ENCODE peak calls at places on chromosomes 1 and 21, in nine cellular contexts. H is fibroblast of lung; Y is HepG2; P is cardiac fibroblast; R is AG10803; C is kidney epithelial cell; G is GM06990; X is CD8-positive, alpha-beta T cell; Q is brain microvascular endothelial cell. I is an unnamed sample.

GRCh38 chr1:234163267-234163919 is 209.9 kb upstream of the COA6 start:
- DNase-seq in H (no peak), Y (no peak), P (no peak), R (no peak), C (no peak), G (no peak), X (no peak), Q (no peak), I (no peak)

GRCh38 chr21:34613679-34614442 is 1.1 kb downstream of the RCAN1 start:
- DNase-seq in H (peak; percentile 25), Y (no peak), P (peak; percentile 15), R (peak; percentile 9), C (no peak), G (no peak), X (no peak), Q (no peak), I (no peak)

GRCh38 chr1:168081373-168082007 is 55.2 kb downstream of the GPR161 start:
- DNase-seq in H (peak; percentile 60), Y (no peak), P (peak; percentile 87), R (peak; percentile 96), C (no peak), G (no peak), X (no peak), Q (peak; percentile 52), I (no peak)

GRCh38 chr1:233015965-233016364 is 65.6 kb downstream of the NTPCR start:
- DNase-seq in H (no peak), Y (no peak), P (no peak), R (no peak), C (no peak), G (no peak), X (no peak), Q (no peak), I (no peak)

GRCh38 chr1:167924553-167925223 is 10.8 kb upstream of the ADCY10 start:
- DNase-seq in H (no peak), Y (no peak), P (no peak), R (no peak), C (no peak), G (no peak), X (no peak), Q (no peak), I (no peak)

GRCh38 chr1:177945943-177946650 is 23.8 kb downstream of the SEC16B start:
- DNase-seq in H (peak; percentile 42), Y (peak; percentile 57), P (peak; percentile 72), R (peak; percentile 62), C (no peak), G (no peak), X (no peak), Q (peak; percentile 60), I (peak; percentile 53)

GRCh38 chr1:105793541-105794146 is 1262.8 kb upstream of the PRMT6 start:
- DNase-seq in H (no peak), Y (peak; percentile 39), P (peak; percentile 29), R (no peak), C (peak; percentile 4), G (no peak), X (no peak), Q (peak; percentile 39), I (peak; percentile 4)

GRCh38 chr1:94115254-94115899 is 5.6 kb downstream of the ABCA4 start:
- DNase-seq in H (no peak), Y (peak; percentile 53), P (no peak), R (peak; percentile 69), C (no peak), G (no peak), X (no peak), Q (no peak), I (no peak)

GRCh38 chr1:230160957-230161771 is 94.1 kb downstream of the GALNT2 start:
- DNase-seq in H (peak; percentile 26), Y (peak; percentile 51), P (peak; percentile 29), R (no peak), C (no peak), G (no peak), X (no peak), Q (no peak), I (no peak)

GRCh38 chr1:68043443-68044090 is 6.9 kb downstream of the DIRAS3 start:
- DNase-seq in H (no peak), Y (no peak), P (no peak), R (no peak), C (no peak), G (no peak), X (no peak), Q (no peak), I (no peak)

GRCh38 chr1:19504796-19505693 is 19.7 kb upstream of the CAPZB start:
- DNase-seq in H (peak; percentile 97), Y (no peak), P (peak; percentile 98), R (peak; percentile 49), C (no peak), G (no peak), X (no peak), Q (peak; percentile 93), I (peak; percentile 93)

GRCh38 chr1:9589719-9590157 is 1.0 kb downstream of the TMEM201 start:
- DNase-seq in H (peak; percentile 6), Y (no peak), P (no peak), R (no peak), C (no peak), G (no peak), X (no peak), Q (no peak), I (no peak)

GRCh38 chr1:9592510-9593075 is 3.9 kb downstream of the TMEM201 start:
- DNase-seq in H (no peak), Y (no peak), P (no peak), R (no peak), C (no peak), G (no peak), X (no peak), Q (no peak), I (no peak)

GRCh38 chr1:9590201-9590600 is 1.5 kb downstream of the TMEM201 start:
- DNase-seq in H (no peak), Y (no peak), P (no peak), R (no peak), C (no peak), G (no peak), X (no peak), Q (no peak), I (no peak)

GRCh38 chr1:9591669-9592509 is 3.2 kb downstream of the TMEM201 start:
- DNase-seq in H (no peak), Y (no peak), P (no peak), R (no peak), C (no peak), G (no peak), X (no peak), Q (no peak), I (no peak)

DNA sequence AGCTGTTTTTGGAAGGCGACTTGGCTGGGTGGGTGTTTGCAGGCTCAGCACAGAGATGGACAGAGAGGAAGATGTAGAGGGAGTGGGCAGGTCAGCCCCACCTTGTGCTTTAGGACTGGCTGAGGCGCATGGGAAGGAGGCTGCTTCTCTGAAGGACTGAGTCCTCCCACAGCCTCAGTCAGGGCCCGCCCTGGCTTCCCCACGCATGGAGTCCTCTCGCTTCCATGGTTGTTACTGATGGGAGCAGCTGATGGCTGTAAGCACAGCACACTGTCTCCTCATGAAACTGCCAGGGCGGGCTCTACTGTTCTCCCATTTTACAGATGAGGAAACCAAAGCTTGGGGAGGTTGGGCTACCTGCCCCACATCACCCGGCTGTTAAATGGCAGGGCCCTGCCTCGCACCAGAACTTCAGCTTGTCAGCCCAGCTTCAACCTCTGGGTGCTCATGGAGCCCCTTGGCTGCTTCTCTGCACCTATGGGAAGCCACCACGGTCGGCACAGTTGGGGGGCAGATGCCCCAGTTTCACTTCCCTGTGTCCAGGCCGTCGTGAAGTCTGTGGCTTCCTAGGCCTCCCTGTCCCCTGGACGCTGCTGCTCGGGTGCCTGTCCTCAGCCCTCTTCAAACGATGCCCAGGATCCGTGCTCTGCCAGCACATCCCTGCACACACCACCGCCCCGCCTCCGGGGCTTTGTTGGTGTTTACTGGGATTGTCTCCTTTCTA is 2.4 kb downstream of the TMEM201 start:
- DNase-seq in H (no peak), Y (no peak), P (no peak), R (no peak), C (no peak), G (no peak), X (no peak), Q (no peak), I (no peak)
- H3K4me3 ChIP-seq in H (no peak overlapping the region), Y (no peak overlapping the region), P (no peak overlapping the region), R (no peak overlapping the region), C (no peak overlapping the region), G (peak overlapping the region; percentile 87), X (no peak overlapping the region), Q (no peak overlapping the region), I (no peak overlapping the region)

DNA sequence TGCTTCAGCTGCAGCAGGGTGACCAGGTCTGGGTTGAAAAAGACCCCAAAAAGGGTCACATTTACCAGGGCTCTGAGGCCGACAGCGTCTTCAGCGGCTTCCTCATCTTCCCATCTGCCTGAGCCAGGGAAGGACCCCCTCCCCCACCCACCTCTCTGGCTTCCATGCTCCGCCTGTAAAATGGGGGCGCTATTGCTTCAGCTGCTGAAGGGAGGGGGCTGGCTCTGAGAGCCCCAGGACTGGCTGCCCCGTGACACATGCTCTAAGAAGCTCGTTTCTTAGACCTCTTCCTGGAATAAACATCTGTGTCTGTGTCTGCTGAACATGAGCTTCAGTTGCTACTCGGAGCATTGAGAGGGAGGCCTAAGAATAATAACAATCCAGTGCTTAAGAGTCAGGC is 2.9 kb downstream of the C1QA start:
- DNase-seq in H (peak; percentile 62), Y (no peak), P (peak; percentile 27), R (peak; percentile 54), C (no peak), G (no peak), X (no peak), Q (peak; percentile 52), I (no peak)
- TF ChIP-seq CTCF in H (no peak), Y (peak; percentile 15), P (no peak), R (no peak), C (no peak), G (no peak), X (no peak), Q (peak; percentile 45), I (no peak)

GRCh38 chr1:77725706-77726105 is 33.9 kb downstream of the USP33 start:
- DNase-seq in H (no peak), Y (no peak), P (no peak), R (no peak), C (no peak), G (no peak), X (no peak), Q (no peak), I (no peak)
- H3K4me3 ChIP-seq in H (no peak overlapping the region), Y (no peak overlapping the region), P (no peak overlapping the region), R (no peak overlapping the region), C (no peak overlapping the region), G (no peak overlapping the region), X (no peak overlapping the region), Q (no peak overlapping the region), I (no peak overlapping the region)

DNA sequence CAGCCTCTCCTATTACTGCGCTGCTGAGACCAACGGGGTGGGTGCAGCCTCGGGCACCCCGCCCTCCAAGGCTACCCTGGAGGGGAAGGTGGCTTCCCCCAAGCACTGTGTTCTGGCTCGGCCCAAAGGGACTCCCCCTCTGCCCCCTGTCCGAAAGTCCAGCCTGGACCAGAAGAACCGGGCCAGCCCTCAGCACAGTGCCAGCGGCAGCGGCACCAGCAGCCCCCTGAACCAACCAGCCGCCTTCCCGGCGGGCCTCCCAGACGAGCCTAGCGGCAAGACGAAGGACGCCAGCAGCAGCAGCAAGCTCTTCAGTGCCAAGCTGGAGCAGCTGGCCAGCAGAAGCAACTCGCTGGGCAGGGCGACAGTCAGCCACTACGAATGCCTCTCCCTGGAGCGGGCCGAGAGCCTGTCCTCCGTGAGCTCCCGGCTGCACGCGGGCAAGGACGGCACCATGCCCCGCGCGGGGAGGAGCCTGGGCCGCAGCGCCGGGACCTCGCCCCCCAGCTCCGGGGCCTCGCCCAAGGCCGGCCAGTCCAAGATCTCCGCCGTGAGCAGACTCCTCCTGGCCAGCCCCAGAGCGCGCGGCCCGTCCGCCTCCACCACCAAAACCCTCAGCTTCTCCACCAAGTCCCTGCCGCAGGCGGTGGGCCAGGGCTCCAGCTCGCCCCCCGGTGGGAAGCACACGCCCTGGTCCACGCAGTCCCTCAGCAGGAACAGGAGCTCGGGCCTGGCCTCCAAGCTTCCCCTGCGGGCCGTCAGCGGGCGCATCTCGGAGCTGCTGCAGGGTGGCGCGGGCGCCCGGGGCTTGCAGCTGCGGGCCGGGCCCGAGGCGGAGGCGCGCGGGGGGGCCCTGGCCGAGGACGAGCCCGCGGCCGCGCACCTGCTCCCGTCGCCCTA is 533.1 kb downstream of the KIF26B start:
- DNase-seq in H (peak; percentile 54), Y (no peak), P (no peak), R (no peak), C (no peak), G (no peak), X (no peak), Q (no peak), I (no peak)
- TF ChIP-seq CTCF in H (peak; percentile 14), Y (peak; percentile 39), P (no peak), R (no peak), C (no peak), G (no peak), X (no peak), Q (no peak), I (peak; percentile 13)

I was measured in astrocyte of the cerebellum.